ENCODE peak calls at places on chromosomes 5 and 9, in four cellular contexts. V is HCT116, S is GM12878, P is SK-N-SH. F is an unnamed sample.

GRCh38 chr5:112772095-112772494 is 34.4 kb downstream of the APC start:
- DNase-seq in V (no peak), S (no peak), P (no peak), F (no peak)

GRCh38 chr9:136588663-136589464 is 43.0 kb upstream of the NOTCH1 start:
- DNase-seq in V (no peak), S (no peak), P (no peak), F (no peak)

GRCh38 chr9:33687779-33688178 is 107.6 kb upstream of the PRSS3 start:
- DNase-seq in V (no peak), S (no peak), P (no peak), F (no peak)

GRCh38 chr5:11251242-11251641 is 490.2 kb upstream of the DAP start:
- DNase-seq in V (no peak), S (no peak), P (no peak), F (no peak)

GRCh38 chr5:133246376-133247144 is 194.7 kb downstream of the HSPA4 start:
- DNase-seq in V (no peak), S (no peak), P (no peak), F (no peak)

GRCh38 chr5:145787001-145787400 is 48.1 kb downstream of the PRELID2 start:
- DNase-seq in V (no peak), S (no peak), P (no peak), F (no peak)

GRCh38 chr5:159206368-159206767 is 3.0 kb downstream of the RNF145 start:
- DNase-seq in V (no peak), S (no peak), P (no peak), F (no peak)

GRCh38 chr9:36136894-36137391 is 410 bp downstream of the GLIPR2 start:
- DNase-seq in V (no peak), S (no peak), P (peak), F (no peak)

GRCh38 chr9:138099803-138100598 is 222.4 kb downstream of the CACNA1B start:
- DNase-seq in V (no peak), S (no peak), P (peak), F (no peak)

GRCh38 chr5:150658699-150659265 is 2.3 kb upstream of the MYOZ3 start:
- DNase-seq in V (no peak), S (no peak), P (no peak), F (no peak)

GRCh38 chr5:150658121-150658520 is 2.9 kb upstream of the MYOZ3 start:
- DNase-seq in V (no peak), S (no peak), P (no peak), F (no peak)

GRCh38 chr5:150660108-150660831 is 781 bp upstream of the MYOZ3 start:
- DNase-seq in V (no peak), S (no peak), P (peak), F (no peak)

GRCh38 chr5:150661086-150661485 is at the start of gene MYOZ3:
- DNase-seq in V (no peak), S (no peak), P (peak), F (no peak)

GRCh38 chr5:150659360-150660107 is 1.5 kb upstream of the MYOZ3 start:
- DNase-seq in V (no peak), S (no peak), P (peak), F (no peak)
- TF ChIP-seq JUND in V (no peak), S (no peak), P (no peak), F (no peak)

DNA sequence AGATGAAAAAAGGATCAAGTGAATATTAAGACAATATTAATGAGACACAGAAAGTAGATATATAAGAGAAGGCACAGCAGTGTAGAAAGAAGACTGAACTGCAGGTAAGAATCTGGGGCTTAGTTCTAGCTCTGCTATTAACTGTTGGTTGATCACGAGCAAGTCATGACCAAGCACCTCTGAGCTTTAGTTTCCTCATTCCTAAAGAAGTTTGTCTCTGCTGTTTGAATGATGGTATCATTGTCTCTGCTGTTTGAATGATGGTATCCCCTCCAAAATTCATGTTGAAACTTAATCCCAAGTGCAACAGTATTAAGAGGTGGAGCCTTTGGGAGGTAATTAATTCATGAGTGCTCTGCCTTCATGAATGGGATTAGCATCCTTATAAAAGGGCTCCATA is 2.5 kb upstream of the NME5 start:
- DNase-seq in V (no peak), S (no peak), P (no peak), F (peak)
- TF ChIP-seq JUND in V (no peak), S (no peak), P (no peak), F (no peak)

DNA sequence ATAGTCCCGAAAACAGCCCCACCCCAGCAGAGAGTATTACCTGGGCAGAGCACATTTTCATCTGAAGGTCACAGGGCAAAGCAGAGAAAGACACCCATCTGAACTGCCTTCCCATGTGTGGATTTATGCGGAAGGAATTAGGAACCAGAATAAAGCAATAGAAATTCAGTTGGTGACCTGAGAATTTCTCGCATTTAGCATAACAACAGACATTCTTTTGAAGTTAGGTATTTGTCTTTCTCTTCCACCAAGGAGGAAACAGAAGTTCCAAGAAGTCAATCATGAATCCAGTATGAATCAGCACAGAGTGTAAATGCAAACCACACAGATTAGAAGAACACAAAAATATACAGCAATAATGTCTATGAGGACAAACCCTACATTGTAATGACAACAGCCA is 515.2 kb upstream of the BRINP1 start:
- DNase-seq in V (no peak), S (no peak), P (no peak), F (no peak)
- TF ChIP-seq JUND in V (no peak), S (no peak), P (no peak), F (no peak)

DNA sequence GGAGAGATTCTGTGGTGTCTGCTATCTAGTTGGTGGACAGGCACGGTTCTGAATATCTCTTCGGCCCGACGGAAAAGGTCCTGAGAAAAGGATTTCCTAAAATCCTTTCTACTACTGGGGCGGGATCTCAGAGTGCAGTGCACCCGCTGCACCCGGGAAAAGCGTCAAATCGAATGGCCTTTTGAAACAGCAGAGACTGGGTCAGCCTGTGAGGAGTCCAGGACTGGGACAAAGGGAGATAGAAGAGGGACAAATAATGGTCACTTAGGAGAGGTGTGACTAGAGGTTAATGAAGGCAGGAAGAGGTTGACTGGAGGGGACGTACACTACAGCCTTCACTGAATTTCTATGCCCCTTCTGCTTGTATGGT is 1.5 kb downstream of the PLPPR1 start:
- DNase-seq in V (no peak), S (no peak), P (no peak), F (no peak)
- TF ChIP-seq JUND in V (no peak), S (no peak), P (no peak), F (no peak)

GRCh38 chr5:106152569-106152968 is 1518.2 kb downstream of the EFNA5 start:
- DNase-seq in V (no peak), S (no peak), P (no peak), F (no peak)

GRCh38 chr5:106154280-106154716 is 1516.4 kb downstream of the EFNA5 start:
- DNase-seq in V (no peak), S (no peak), P (no peak), F (no peak)
- TF ChIP-seq JUND in V (no peak), S (no peak), P (no peak), F (no peak)

F was measured in T47D.